ENCODE peak calls at places on chromosome X, in eight cellular contexts. T is KG1; X is stimulated activated CD8-positive, alpha-beta memory T cell treated with anti-CD3 and anti-CD28 coated beads, Interleukin-7, amount 100 ng/mL, for 1 hour; R is NCI-H2171; Y is GM23248; W is NCI-H2081; V is brain microvascular endothelial cell; Q is hepatic stellate cell. D is an unnamed sample.

GRCh38 chrX:106178826-106179225 is 10.7 kb downstream of the PWWP3B start:
- DNase-seq in T (no peak), Y (no peak), R (no peak), X (no peak), V (no peak), Q (no peak), W (no peak), D (no peak)

GRCh38 chrX:19560611-19561010 is 45.3 kb upstream of the MAP3K15 start:
- DNase-seq in Q (no peak), X (no peak), Y (no peak), T (no peak), W (no peak), R (no peak), V (no peak), D (no peak)

GRCh38 chrX:307261-308111 is 11.1 kb downstream of the GTPBP6 start:
- DNase-seq in W (no peak), Q (no peak), Y (no peak), R (no peak), T (no peak), X (no peak), V (no peak), D (no peak)

GRCh38 chrX:4265036-4265435 is 551.6 kb upstream of the PRKX start:
- DNase-seq in X (no peak), T (no peak), R (no peak), Q (no peak), W (no peak), Y (no peak), V (no peak), D (no peak)

GRCh38 chrX:107014927-107015326 is 14.9 kb upstream of the MORC4 start:
- DNase-seq in X (no peak), T (no peak), V (no peak), R (no peak), Q (no peak), Y (peak; percentile 58), W (no peak), D (no peak)

GRCh38 chrX:41377624-41378023 is 43.7 kb downstream of the DDX3X start:
- DNase-seq in T (no peak), V (no peak), R (no peak), Y (peak; percentile 13), W (no peak), X (no peak), Q (no peak), D (no peak)

GRCh38 chrX:153372949-153373348 is 28.2 kb downstream of the PNMA6E start:
- DNase-seq in T (no peak), X (no peak), V (no peak), Q (no peak), R (no peak), Y (no peak), W (no peak), D (no peak)

GRCh38 chrX:154021131-154021611 is 1.5 kb upstream of the IRAK1 start:
- DNase-seq in R (no peak), T (no peak), Y (peak; percentile 84), W (no peak), Q (no peak), V (peak; percentile 39), X (no peak), D (peak; percentile 77)

GRCh38 chrX:10620121-10620699 is at the start of gene MID1:
- DNase-seq in Y (peak; percentile 75), X (no peak), Q (peak; percentile 55), V (peak; percentile 80), T (no peak), R (peak; percentile 56), W (peak; percentile 84), D (peak; percentile 90)

GRCh38 chrX:128897611-128898010 is 625.7 kb downstream of the SMARCA1 start:
- DNase-seq in T (no peak), Q (no peak), V (no peak), Y (no peak), X (no peak), W (no peak), R (no peak), D (no peak)

GRCh38 chrX:36986231-36986630 is 21.9 kb upstream of the FAM47C start:
- DNase-seq in Y (no peak), R (no peak), V (no peak), Q (no peak), X (no peak), T (no peak), W (no peak), D (peak; percentile 60)

GRCh38 chrX:129115104-129115503 is 408.2 kb downstream of the SMARCA1 start:
- DNase-seq in Y (peak; percentile 16), W (peak; percentile 68), V (peak; percentile 35), Q (peak; percentile 6), T (peak; percentile 0), R (peak; percentile 6), X (no peak), D (peak; percentile 88)

GRCh38 chrX:153861147-153861546 is 24.8 kb downstream of the L1CAM start:
- DNase-seq in V (no peak), Q (no peak), Y (no peak), X (no peak), R (no peak), T (no peak), W (no peak), D (no peak)

GRCh38 chrX:150566734-150567182 is 1.7 kb upstream of the MTM1 start:
- DNase-seq in W (no peak), R (no peak), Q (no peak), V (no peak), X (no peak), T (no peak), Y (no peak), D (peak; percentile 89)

GRCh38 chrX:153583433-153583832 is 15.5 kb downstream of the CCNQ start:
- DNase-seq in T (no peak), V (no peak), Y (peak; percentile 26), X (no peak), Q (no peak), R (no peak), W (no peak), D (no peak)

GRCh38 chrX:147550217-147550616 is 361.5 kb upstream of the FMR1 start:
- DNase-seq in W (no peak), R (no peak), V (no peak), Q (no peak), T (no peak), X (no peak), Y (peak; percentile 3), D (peak; percentile 81)

GRCh38 chrX:118727686-118728339 is 407 bp downstream of the IL13RA1 start:
- DNase-seq in W (peak; percentile 37), Y (peak; percentile 50), R (no peak), V (no peak), T (no peak), Q (no peak), X (no peak), D (no peak)

GRCh38 chrX:42093756-42094155 is 170.4 kb upstream of the CASK start:
- DNase-seq in W (no peak), V (peak; percentile 45), R (no peak), Q (no peak), Y (no peak), T (no peak), X (no peak), D (no peak)

GRCh38 chrX:13903405-13903804 is 86.5 kb upstream of the GPM6B start:
- DNase-seq in X (no peak), W (peak; percentile 77), Y (no peak), R (no peak), Q (no peak), T (no peak), V (no peak), D (no peak)

GRCh38 chrX:989959-990510 is 222.4 kb downstream of the CRLF2 start:
- DNase-seq in X (peak; percentile 53), R (peak; percentile 70), Q (peak; percentile 34), Y (no peak), T (peak; percentile 55), W (peak; percentile 42), V (peak; percentile 95), D (peak; percentile 91)

GRCh38 chrX:28966335-28966734 is 379.1 kb downstream of the IL1RAPL1 start:
- DNase-seq in R (no peak), V (peak; percentile 5), T (no peak), Y (no peak), W (no peak), X (no peak), Q (no peak), D (no peak)

GRCh38 chrX:68508799-68509198 is 9.9 kb downstream of the YIPF6 start:
- DNase-seq in W (no peak), R (no peak), X (no peak), Y (peak; percentile 9), V (no peak), Q (no peak), T (no peak), D (no peak)

GRCh38 chrX:103734125-103734760 is 23.5 kb downstream of the TMEM31 start:
- DNase-seq in W (peak; percentile 91), Q (no peak), Y (peak; percentile 41), V (no peak), T (no peak), R (no peak), X (no peak), D (no peak)

GRCh38 chrX:39854772-39855747 is 242.7 kb downstream of the BCOR start:
- DNase-seq in Y (no peak), R (no peak), V (no peak), X (peak; percentile 51), Q (no peak), W (no peak), T (peak; percentile 53), D (no peak)

GRCh38 chrX:131821945-131822622 is 201.0 kb upstream of the STK26 start:
- DNase-seq in Y (no peak), W (peak; percentile 48), V (peak; percentile 67), R (no peak), Q (peak; percentile 38), T (no peak), X (peak; percentile 53), D (no peak)

GRCh38 chrX:147174596-147174995 is 360.1 kb upstream of the CXorf51A start:
- DNase-seq in Q (no peak), Y (no peak), X (no peak), V (no peak), T (no peak), W (no peak), R (no peak), D (peak; percentile 58)

GRCh38 chrX:112761239-112762207 is 79.1 kb downstream of the AMOT start:
- DNase-seq in Q (no peak), V (no peak), X (no peak), R (no peak), W (no peak), Y (no peak), T (no peak), D (no peak)

GRCh38 chrX:56232221-56233082 is at the start of gene KLF8:
- DNase-seq in W (no peak), Q (no peak), V (no peak), R (no peak), Y (peak; percentile 56), T (no peak), X (no peak), D (peak; percentile 86)

GRCh38 chrX:10882484-10882883 is 228.6 kb upstream of the HCCS start:
- DNase-seq in V (no peak), X (no peak), Y (no peak), W (no peak), T (no peak), R (no peak), Q (no peak), D (no peak)

GRCh38 chrX:2137882-2138281 is 362.9 kb downstream of the DHRSX start:
- DNase-seq in R (no peak), X (no peak), V (no peak), T (no peak), W (no peak), Q (no peak), Y (no peak), D (no peak)

GRCh38 chrX:2819345-2820130 is 9.2 kb upstream of the GYG2 start:
- DNase-seq in Y (peak; percentile 57), X (no peak), Q (peak; percentile 61), R (peak; percentile 1), V (no peak), T (no peak), W (no peak), D (peak; percentile 30)

D was measured in endodermal cell.